ENCODE peak calls at places on chromosomes 6 and 20, in seven cellular contexts. H is HepG2, V is endothelial cell of umbilical vein, W is Caco-2, L is kidney, X is uterus, Y is colonic mucosa. U is an unnamed sample. For H3K4me1, the result is how much of the 10 kb centered on the place peaks cover.

GRCh38 chr6:579339-579738 is 77.6 kb downstream of the HUS1B start:
- DNase-seq in H (peak), V (no peak), W (peak), L (no peak), X (no peak), Y (no peak), U (no peak)

GRCh38 chr20:8914421-8914820 is 154.5 kb upstream of the PLCB4 start:
- DNase-seq in H (no peak), V (no peak), W (no peak), L (no peak), X (no peak), Y (no peak), U (no peak)

GRCh38 chr6:117498159-117498558 is 15.7 kb downstream of the DCBLD1 start:
- DNase-seq in H (no peak), V (peak), W (no peak), L (no peak), X (no peak), Y (no peak), U (no peak)

GRCh38 chr6:72363844-72364740 is 257.8 kb upstream of the KCNQ5 start:
- DNase-seq in H (no peak), V (peak), W (no peak), L (no peak), X (no peak), Y (no peak), U (no peak)

GRCh38 chr6:152130441-152130840 is 323.0 kb downstream of the ESR1 start:
- DNase-seq in H (no peak), V (peak), W (no peak), L (no peak), X (no peak), Y (no peak), U (no peak)

GRCh38 chr6:22784611-22785010 is 215.2 kb downstream of the HDGFL1 start:
- DNase-seq in H (no peak), V (no peak), W (no peak), L (no peak), X (no peak), Y (no peak), U (no peak)

GRCh38 chr6:154615483-154616025 is 105.1 kb upstream of the CNKSR3 start:
- DNase-seq in H (peak), V (peak), W (no peak), L (peak), X (peak), Y (peak), U (peak)

GRCh38 chr6:54094837-54095236 is 16.4 kb upstream of the MLIP start:
- DNase-seq in H (no peak), V (no peak), W (no peak), L (no peak), X (no peak), Y (no peak), U (no peak)

GRCh38 chr6:1758076-1758679 is 148.5 kb downstream of the FOXC1 start:
- DNase-seq in H (no peak), V (no peak), W (no peak), L (no peak), X (no peak), Y (no peak), U (no peak)

GRCh38 chr6:167762259-167762962 is 64.3 kb upstream of the AFDN start:
- DNase-seq in H (peak), V (no peak), W (no peak), L (no peak), X (no peak), Y (peak), U (peak)

GRCh38 chr6:79750806-79751205 is 119.7 kb downstream of the SH3BGRL2 start:
- DNase-seq in H (no peak), V (no peak), W (no peak), L (no peak), X (no peak), Y (no peak), U (no peak)

GRCh38 chr6:165119231-165120020 is 190.0 kb downstream of the C6orf118 start:
- DNase-seq in H (no peak), V (no peak), W (no peak), L (no peak), X (no peak), Y (no peak), U (no peak)

GRCh38 chr6:49499121-49499520 is 602 bp upstream of the GLYATL3 start:
- DNase-seq in H (no peak), V (no peak), W (no peak), L (no peak), X (no peak), Y (no peak), U (no peak)

GRCh38 chr20:513429-513828 is 30.2 kb downstream of the CSNK2A1 start:
- DNase-seq in H (no peak), V (no peak), W (no peak), L (no peak), X (no peak), Y (no peak), U (no peak)

GRCh38 chr6:142482249-142482648 is 180.4 kb downstream of the ADGRG6 start:
- DNase-seq in H (no peak), V (no peak), W (no peak), L (no peak), X (no peak), Y (no peak), U (no peak)

GRCh38 chr6:149306967-149307366 is 10.5 kb upstream of the TAB2 start:
- DNase-seq in H (no peak), V (no peak), W (no peak), L (no peak), X (no peak), Y (no peak), U (no peak)

GRCh38 chr6:30169658-30170614 is 6.6 kb downstream of the TRIM15 start:
- DNase-seq in H (peak), V (peak), W (peak), L (no peak), X (no peak), Y (peak), U (no peak)

GRCh38 chr20:3479759-3480615 is 9.2 kb downstream of the ATRN start:
- DNase-seq in H (no peak), V (no peak), W (no peak), L (no peak), X (no peak), Y (no peak), U (no peak)

GRCh38 chr20:46031701-46032254 is 2.8 kb downstream of the SLC12A5 start:
- DNase-seq in H (no peak), V (no peak), W (no peak), L (peak), X (no peak), Y (no peak), U (no peak)

GRCh38 chr6:14458669-14459266 is 341.2 kb downstream of the CD83 start:
- DNase-seq in H (no peak), V (no peak), W (no peak), L (no peak), X (no peak), Y (no peak), U (no peak)

GRCh38 chr6:22098623-22099022 is 198.2 kb downstream of the PRL start:
- DNase-seq in H (no peak), V (peak), W (no peak), L (no peak), X (no peak), Y (no peak), U (no peak)

GRCh38 chr20:34562643-34563042 is 4.1 kb downstream of the MAP1LC3A start:
- DNase-seq in H (peak), V (peak), W (peak), L (no peak), X (no peak), Y (no peak), U (no peak)

GRCh38 chr6:26389349-26389799 is 6.5 kb downstream of the BTN2A2 start:
- DNase-seq in H (no peak), V (no peak), W (peak), L (no peak), X (no peak), Y (no peak), U (no peak)

GRCh38 chr6:42694586-42694985 is 27.8 kb downstream of the PRPH2 start:
- DNase-seq in H (no peak), V (no peak), W (no peak), L (no peak), X (peak), Y (no peak), U (no peak)

GRCh38 chr6:142671791-142672190 is 273.2 kb downstream of the HIVEP2 start:
- DNase-seq in H (no peak), V (no peak), W (no peak), L (no peak), X (no peak), Y (no peak), U (no peak)

GRCh38 chr6:30361661-30362060 is 16.7 kb downstream of the RPP21 start:
- DNase-seq in H (no peak), V (no peak), W (no peak), L (no peak), X (no peak), Y (no peak), U (no peak)

GRCh38 chr6:91020741-91021140 is 433.9 kb upstream of the MAP3K7 start:
- DNase-seq in H (no peak), V (no peak), W (no peak), L (no peak), X (no peak), Y (no peak), U (no peak)
- H3K4me1 ChIP-seq in H (under half), V (under half), W (under half), L (under half), X (under half), Y (under half), U (under half)

GRCh38 chr20:14510341-14510740 is 172.9 kb upstream of the FLRT3 start:
- DNase-seq in H (no peak), V (no peak), W (no peak), L (no peak), X (no peak), Y (no peak), U (no peak)
- H3K4me1 ChIP-seq in H (under half), V (under half), W (under half), L (under half), X (under half), Y (under half), U (under half)

GRCh38 chr6:13434777-13435176 is 52.6 kb downstream of the GFOD1 start:
- DNase-seq in H (no peak), V (no peak), W (no peak), L (no peak), X (no peak), Y (no peak), U (no peak)

GRCh38 chr6:13436691-13437568 is 50.5 kb downstream of the GFOD1 start:
- DNase-seq in H (no peak), V (no peak), W (no peak), L (no peak), X (no peak), Y (no peak), U (no peak)

GRCh38 chr6:13437597-13437996 is 49.8 kb downstream of the GFOD1 start:
- DNase-seq in H (peak), V (no peak), W (no peak), L (no peak), X (no peak), Y (no peak), U (no peak)

GRCh38 chr6:13434455-13434775 is 53.0 kb downstream of the GFOD1 start:
- DNase-seq in H (no peak), V (no peak), W (no peak), L (no peak), X (no peak), Y (no peak), U (no peak)

GRCh38 chr6:13435477-13435876 is 51.9 kb downstream of the GFOD1 start:
- DNase-seq in H (no peak), V (no peak), W (no peak), L (no peak), X (no peak), Y (no peak), U (no peak)
- H3K4me1 ChIP-seq in H (under half), V (under half), W (under half), L (under half), X (under half), Y (under half), U (under half)

DNA sequence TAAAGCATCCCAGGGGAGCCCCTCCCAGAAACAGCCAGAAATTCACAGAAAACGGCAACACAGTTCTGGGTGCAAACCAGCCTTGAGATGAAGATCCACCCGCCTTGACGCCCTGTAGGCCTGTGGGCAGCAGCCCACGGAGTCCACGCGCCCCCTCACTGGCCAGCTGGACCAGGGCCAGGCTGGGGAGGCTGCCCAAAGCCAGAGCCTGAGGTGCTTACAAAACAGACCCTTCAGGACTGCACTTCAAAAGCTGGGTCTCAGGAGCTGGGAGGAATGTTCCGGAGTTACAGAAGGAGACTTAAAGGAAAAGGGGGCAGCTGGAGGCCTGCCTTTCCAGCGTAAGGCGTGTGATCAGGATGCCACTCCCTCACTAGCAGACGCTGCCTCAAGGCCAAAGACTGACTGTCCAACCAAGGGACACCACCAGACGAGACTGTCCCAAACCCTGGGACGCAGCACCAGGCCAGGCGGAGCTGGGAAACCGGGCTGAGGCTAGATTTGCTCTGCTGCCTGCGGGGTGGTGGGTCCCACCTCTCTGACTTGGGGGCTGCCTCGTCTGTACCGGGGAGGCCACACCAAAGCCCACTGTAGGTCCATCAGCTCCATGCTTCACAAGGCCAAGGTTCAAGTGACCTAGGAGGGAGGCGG is 48.1 kb downstream of the RRBP1 start:
- DNase-seq in H (no peak), V (no peak), W (no peak), L (no peak), X (no peak), Y (no peak), U (no peak)
- H3K4me1 ChIP-seq in H (under half), V (under half), W (under half), L (under half), X (under half), Y (under half), U (under half)

GRCh38 chr6:41080623-41081022 is 7.8 kb downstream of the NFYA start:
- DNase-seq in H (no peak), V (no peak), W (no peak), L (no peak), X (no peak), Y (no peak), U (no peak)

GRCh38 chr6:41077536-41077935 is 4.8 kb downstream of the NFYA start:
- DNase-seq in H (no peak), V (no peak), W (no peak), L (no peak), X (no peak), Y (no peak), U (no peak)

GRCh38 chr6:41083072-41083471 is 10.3 kb downstream of the NFYA start:
- DNase-seq in H (no peak), V (no peak), W (no peak), L (no peak), X (no peak), Y (no peak), U (no peak)

GRCh38 chr6:41074692-41075436 is 2.1 kb downstream of the NFYA start:
- DNase-seq in H (peak), V (no peak), W (no peak), L (no peak), X (peak), Y (no peak), U (no peak)

DNA sequence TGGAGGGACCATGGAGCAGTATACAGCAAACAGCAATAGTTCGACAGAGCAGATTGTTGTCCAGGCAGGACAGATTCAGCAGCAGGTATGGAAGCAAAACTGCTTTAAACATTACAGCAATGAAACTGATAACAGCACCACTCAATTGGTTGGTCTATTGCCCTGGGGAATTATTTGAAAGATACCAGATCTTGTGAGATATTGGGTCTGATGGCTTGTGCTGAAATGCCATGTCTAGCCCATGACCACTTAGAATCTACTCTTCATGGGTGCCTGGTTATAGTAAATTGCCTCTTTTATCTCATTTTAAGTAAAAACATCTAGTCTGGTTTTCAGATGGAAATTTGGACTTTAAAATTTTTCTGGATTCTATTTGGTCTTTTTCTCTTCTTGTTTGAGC is 6.3 kb downstream of the NFYA start:
- DNase-seq in H (no peak), V (no peak), W (no peak), L (no peak), X (no peak), Y (no peak), U (no peak)
- H3K4me1 ChIP-seq in H (under half), V (under half), W (under half), L (under half), X (under half), Y (under half), U (under half)

DNA sequence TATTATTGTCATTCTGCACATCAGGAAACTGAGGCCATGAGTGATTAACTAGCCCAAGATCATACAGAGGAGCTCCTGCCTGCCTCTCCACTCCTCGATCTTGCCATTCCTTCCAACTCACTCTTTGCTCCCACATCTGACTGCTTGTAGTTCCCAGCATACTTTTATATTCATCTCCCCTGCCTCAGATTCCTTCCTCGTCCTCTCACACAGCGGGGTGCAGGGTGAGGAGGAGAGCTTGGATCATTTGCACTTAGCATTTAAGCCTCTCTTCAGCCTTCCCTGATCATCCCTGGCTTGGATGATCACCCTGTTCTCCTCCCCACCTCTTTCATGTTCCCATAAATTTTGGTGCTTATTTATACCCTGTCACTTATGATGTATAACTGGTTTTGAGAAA is 515.1 kb upstream of the SOX4 start:
- DNase-seq in H (no peak), V (no peak), W (no peak), L (no peak), X (no peak), Y (no peak), U (no peak)
- H3K4me1 ChIP-seq in H (under half), V (under half), W (under half), L (under half), X (under half), Y (under half), U (under half)

GRCh38 chr20:47318027-47318595 is 38.4 kb downstream of the ZMYND8 start:
- DNase-seq in H (peak), V (no peak), W (peak), L (no peak), X (peak), Y (peak), U (no peak)

GRCh38 chr20:47316776-47317126 is 39.7 kb downstream of the ZMYND8 start:
- DNase-seq in H (no peak), V (no peak), W (no peak), L (no peak), X (no peak), Y (no peak), U (no peak)

GRCh38 chr20:47317127-47317895 is 39.2 kb downstream of the ZMYND8 start:
- DNase-seq in H (peak), V (peak), W (no peak), L (peak), X (peak), Y (peak), U (peak)

GRCh38 chr20:47319517-47320252 is 36.8 kb downstream of the ZMYND8 start:
- DNase-seq in H (no peak), V (peak), W (peak), L (peak), X (peak), Y (peak), U (peak)

DNA sequence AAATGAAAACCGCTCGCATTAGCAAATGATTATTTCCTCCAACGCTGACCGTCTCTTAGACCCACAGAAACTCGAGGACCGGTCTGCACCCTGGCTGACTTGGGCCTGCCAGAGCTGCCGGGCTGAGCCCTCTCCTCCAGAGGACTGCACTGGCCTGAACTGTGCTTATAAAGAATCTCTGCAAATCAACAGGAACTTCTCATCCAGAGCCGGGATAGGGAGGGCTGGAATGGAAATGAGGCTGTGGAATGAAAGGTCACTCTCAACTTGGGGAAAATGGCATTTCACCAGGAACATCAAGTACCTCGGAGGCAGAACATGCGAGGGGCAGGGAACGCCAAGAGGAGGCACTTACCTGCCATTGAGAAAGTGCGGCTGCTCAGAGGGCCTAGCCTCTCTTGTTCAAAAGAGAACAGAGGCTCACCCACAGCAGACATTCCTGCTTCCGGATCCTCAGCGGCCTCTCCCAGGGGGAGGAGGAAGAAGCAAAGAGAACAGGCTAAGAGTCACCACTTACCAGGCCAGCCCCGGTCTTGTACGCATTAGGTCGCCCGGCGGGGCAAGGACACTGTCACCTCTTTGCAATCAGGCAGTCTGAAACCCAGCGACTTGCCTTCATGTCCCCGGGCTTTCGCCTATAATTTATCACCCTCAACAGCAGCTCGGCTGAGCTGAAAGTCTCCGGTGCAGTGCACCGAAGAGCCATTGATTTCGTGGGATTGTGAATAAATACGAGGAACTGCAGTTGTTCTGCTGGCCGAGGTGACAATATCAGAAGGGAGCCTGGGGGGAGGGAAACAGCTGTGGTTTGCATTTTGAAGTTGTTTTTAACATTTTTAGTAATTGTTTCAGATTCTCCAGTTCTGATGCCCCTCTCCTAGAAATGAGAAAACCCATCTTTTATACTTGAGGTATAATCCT is 37.6 kb downstream of the ZMYND8 start:
- DNase-seq in H (peak), V (peak), W (peak), L (peak), X (peak), Y (peak), U (peak)
- H3K4me1 ChIP-seq in H (half or more), V (half or more), W (half or more), L (half or more), X (under half), Y (under half), U (under half)